ENCODE peak calls at places on chromosomes 3 and 15, in eight cellular contexts. S is BE2C, E is HCT116, V is GM06990, R is WERI-Rb-1, I is astrocyte, O is fibroblast of lung, W is spleen. B is an unnamed sample.
A peak's percentile ranks its signal among the peaks of the same experiment; 100 is the strongest.

GRCh38 chr15:27328616-27329015 is 357.6 kb downstream of the GABRG3 start:
- DNase-seq in W (no peak), V (no peak), R (no peak), S (no peak), O (peak; percentile 8), E (no peak), I (no peak), B (no peak)

GRCh38 chr15:38088971-38089370 is 154.5 kb downstream of the TMCO5A start:
- DNase-seq in O (no peak), R (no peak), I (peak; percentile 58), V (no peak), S (no peak), W (no peak), E (no peak), B (no peak)

GRCh38 chr15:45162771-45163507 is 24.8 kb downstream of the SHF start:
- DNase-seq in S (peak; percentile 93), W (peak; percentile 87), I (peak; percentile 61), R (peak; percentile 94), O (peak; percentile 85), E (peak; percentile 66), V (peak; percentile 40), B (peak; percentile 90)

GRCh38 chr3:35785540-35785939 is 146.2 kb downstream of the ARPP21 start:
- DNase-seq in S (no peak), R (no peak), O (no peak), I (no peak), W (no peak), V (no peak), E (no peak), B (no peak)

GRCh38 chr3:150311156-150311555 is 96.9 kb upstream of the TSC22D2 start:
- DNase-seq in R (no peak), W (no peak), S (no peak), V (no peak), E (no peak), O (no peak), I (no peak), B (no peak)

GRCh38 chr3:51974277-51974962 is 444 bp upstream of the ABHD14A start:
- DNase-seq in E (no peak), I (no peak), R (no peak), W (peak; percentile 91), S (peak; percentile 33), V (no peak), O (peak; percentile 19), B (no peak)

GRCh38 chr15:70017796-70018195 is 79.9 kb downstream of the TLE3 start:
- DNase-seq in W (peak; percentile 19), S (no peak), R (no peak), O (no peak), V (no peak), I (no peak), E (no peak), B (no peak)

GRCh38 chr15:70768247-70768883 is 5.0 kb upstream of the UACA start:
- DNase-seq in E (no peak), V (peak; percentile 1), I (no peak), S (no peak), O (no peak), W (no peak), R (no peak), B (no peak)

GRCh38 chr15:100849021-100849831 is 30.4 kb upstream of the ALDH1A3 start:
- DNase-seq in E (no peak), S (peak; percentile 77), R (no peak), O (peak; percentile 35), I (peak; percentile 46), V (peak; percentile 60), W (peak; percentile 83), B (peak; percentile 39)

GRCh38 chr3:100072328-100073048 is 41.8 kb downstream of the FILIP1L start:
- DNase-seq in E (no peak), R (no peak), W (no peak), O (peak; percentile 63), S (no peak), I (no peak), V (no peak), B (no peak)

GRCh38 chr3:164364111-164364510 is 714.2 kb downstream of the SI start:
- DNase-seq in V (no peak), E (no peak), S (no peak), I (no peak), W (no peak), R (no peak), O (no peak), B (no peak)

GRCh38 chr15:62904511-62904910 is 138.0 kb upstream of the TPM1 start:
- DNase-seq in R (no peak), O (peak; percentile 51), I (no peak), V (no peak), S (no peak), W (no peak), E (no peak), B (no peak)
- H3K4me3 ChIP-seq in R (no peak overlapping the region), O (no peak overlapping the region), I (no peak overlapping the region), V (no peak overlapping the region), S (no peak overlapping the region), W (no peak overlapping the region), E (no peak overlapping the region), B (no peak overlapping the region)

DNA sequence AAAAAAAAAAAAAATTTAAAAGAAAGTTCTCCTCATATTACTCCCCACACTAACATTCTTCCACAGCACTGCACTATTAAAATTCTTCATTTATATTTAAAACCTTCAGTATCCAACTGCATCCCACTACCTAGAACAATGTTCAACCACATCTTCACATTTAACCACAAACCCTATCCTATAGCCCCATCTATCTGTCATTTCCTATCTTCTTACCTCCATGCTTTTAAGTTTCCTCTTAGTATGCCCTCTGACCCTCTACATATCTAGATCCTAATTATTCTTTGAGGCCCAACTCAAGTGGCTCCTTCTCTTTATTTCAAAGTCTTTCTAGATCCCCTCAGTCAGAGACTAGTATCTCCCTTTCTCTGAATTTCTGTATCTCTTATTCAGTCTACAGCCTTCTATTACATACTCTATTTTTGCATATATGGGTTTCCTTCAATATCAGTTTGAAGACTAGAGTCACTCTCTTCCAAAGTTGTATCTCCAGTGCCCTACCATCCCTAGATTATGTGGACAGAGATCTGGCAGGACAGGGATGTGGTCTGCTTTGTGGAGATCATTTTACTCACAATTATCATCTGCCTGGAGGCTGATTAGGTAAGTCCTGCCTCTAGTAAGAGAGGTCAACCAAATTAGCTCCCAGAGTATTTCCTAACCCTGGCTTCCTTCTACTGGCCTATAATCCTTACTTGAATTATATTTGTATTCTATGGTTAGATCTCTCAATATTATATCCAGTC is 1.4 kb downstream of the CIAO2A start:
- DNase-seq in S (no peak), R (no peak), O (no peak), W (no peak), E (no peak), I (no peak), V (no peak), B (no peak)
- TF ChIP-seq CTCF in S (peak; percentile 9), R (no peak), O (peak; percentile 8), W (peak; percentile 26), E (peak; percentile 23), I (no peak), V (peak; percentile 18), B (no peak)

GRCh38 chr3:30660128-30660525 is 53.7 kb downstream of the TGFBR2 start:
- DNase-seq in R (no peak), E (no peak), S (no peak), W (no peak), I (no peak), O (no peak), V (no peak), B (no peak)

GRCh38 chr3:30658328-30659052 is 52.1 kb downstream of the TGFBR2 start:
- DNase-seq in I (peak; percentile 88), R (no peak), V (peak; percentile 32), S (no peak), O (peak; percentile 68), E (peak; percentile 13), W (no peak), B (peak; percentile 86)

GRCh38 chr3:30660656-30661055 is 54.3 kb downstream of the TGFBR2 start:
- DNase-seq in I (no peak), O (no peak), W (no peak), S (no peak), E (no peak), R (no peak), V (no peak), B (no peak)

GRCh38 chr3:30657914-30658313 is 51.5 kb downstream of the TGFBR2 start:
- DNase-seq in R (no peak), V (no peak), E (no peak), O (peak; percentile 19), I (peak; percentile 58), W (no peak), S (no peak), B (peak; percentile 40)

GRCh38 chr3:30659270-30660127 is 53.1 kb downstream of the TGFBR2 start:
- DNase-seq in I (peak; percentile 98), V (no peak), E (peak; percentile 84), S (no peak), O (peak; percentile 91), R (no peak), W (no peak), B (peak; percentile 95)
- H3K4me3 ChIP-seq in I (peak overlapping the region; percentile 26), V (no peak overlapping the region), E (peak overlapping the region; percentile 52), S (no peak overlapping the region), O (no peak overlapping the region), R (no peak overlapping the region), W (no peak overlapping the region), B (no peak overlapping the region)

DNA sequence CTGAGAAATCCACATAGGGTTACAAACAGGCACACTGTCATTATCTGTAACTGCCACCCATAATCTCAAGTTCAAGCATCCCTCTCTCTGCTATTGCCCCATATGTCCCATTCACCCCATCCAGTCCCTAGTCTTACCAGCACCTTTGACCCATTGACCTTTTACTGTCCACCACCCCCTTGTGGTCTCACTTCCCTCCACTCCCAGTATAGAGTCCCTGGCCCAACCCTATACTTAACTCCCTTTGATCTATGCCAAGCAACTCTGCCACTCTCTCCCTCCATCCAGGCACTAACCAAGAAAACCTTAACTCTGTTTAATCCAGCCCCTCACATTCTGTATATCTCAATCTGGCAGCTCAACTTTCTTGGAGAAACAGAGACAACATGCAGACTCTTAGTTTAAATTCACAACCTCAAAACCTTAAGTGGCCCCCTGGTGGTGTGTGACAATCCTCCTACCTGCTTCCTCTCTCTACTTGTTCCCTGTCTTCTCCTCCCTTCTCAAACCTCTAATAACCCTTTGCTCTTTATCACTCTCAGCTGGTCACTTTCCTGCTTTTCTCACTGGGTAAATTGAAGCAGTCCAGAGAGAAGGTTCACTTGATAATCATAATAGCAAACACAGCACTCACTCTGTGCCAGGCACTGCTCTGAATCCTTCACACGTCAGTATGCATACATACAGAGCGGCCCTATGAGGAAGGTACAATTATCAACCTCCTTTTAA is 162.7 kb downstream of the STT3B start:
- DNase-seq in R (no peak), S (no peak), O (no peak), V (no peak), E (no peak), I (no peak), W (no peak), B (peak; percentile 44)
- TF ChIP-seq CTCF in R (peak; percentile 27), S (peak; percentile 16), O (peak; percentile 23), V (peak; percentile 57), E (no peak), I (no peak), W (no peak), B (peak; percentile 52)

DNA sequence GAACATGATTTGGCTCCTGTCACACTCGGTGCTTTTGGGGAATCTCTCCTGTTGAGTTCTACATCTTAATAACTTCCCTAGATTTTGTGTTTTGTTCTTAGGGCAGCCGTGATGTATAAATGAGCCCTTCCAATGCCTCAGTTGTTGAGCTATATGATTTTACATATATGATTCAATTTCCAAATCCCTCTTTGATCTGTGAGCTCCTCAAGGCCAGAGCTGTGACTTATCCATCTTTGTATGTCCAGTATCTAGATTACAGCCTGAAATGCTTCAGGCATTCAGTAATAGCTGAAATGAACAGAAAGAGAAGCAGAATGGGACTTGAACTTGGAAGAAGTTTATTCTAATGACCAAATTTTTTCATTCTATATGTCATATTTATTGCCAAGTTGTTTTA is 26.6 kb downstream of the CGGBP1 start:
- DNase-seq in E (no peak), W (no peak), R (no peak), O (peak; percentile 20), V (no peak), S (no peak), I (peak; percentile 6), B (peak; percentile 7)
- H3K4me3 ChIP-seq in E (peak overlapping the region; percentile 58), W (peak overlapping the region; percentile 35), R (no peak overlapping the region), O (peak overlapping the region; percentile 50), V (no peak overlapping the region), S (peak overlapping the region; percentile 45), I (peak overlapping the region; percentile 66), B (no peak overlapping the region)

B was measured in choroid plexus epithelial cell.